ENCODE peak calls at places on chromosomes 2 and 18, in six cellular contexts. F, N, V, U, H and Y are unnamed samples.

GRCh38 chr2:188238386-188238785 is 53.3 kb upstream of the GULP1 start:
- DNase-seq in F (no peak), V (no peak), U (no peak), H (no peak), N (no peak), Y (no peak)

GRCh38 chr2:39488450-39488849 is 51.4 kb upstream of the MAP4K3 start:
- DNase-seq in F (no peak), H (no peak), U (no peak), V (no peak), N (peak; percentile 73), Y (no peak)

GRCh38 chr2:146240376-146240775 is 1604.5 kb upstream of the ACVR2A start:
- DNase-seq in U (no peak), N (no peak), V (no peak), F (no peak), H (no peak), Y (no peak)

GRCh38 chr18:1438458-1438910 is 533.8 kb downstream of the ADCYAP1 start:
- DNase-seq in H (no peak), F (no peak), V (no peak), N (no peak), U (no peak), Y (no peak)

GRCh38 chr2:73105511-73105971 is 7.2 kb downstream of the RAB11FIP5 start:
- DNase-seq in F (no peak), V (no peak), H (no peak), N (no peak), U (no peak), Y (no peak)

GRCh38 chr2:200702646-200703118 is 109.0 kb upstream of the BZW1 start:
- DNase-seq in F (no peak), N (no peak), H (no peak), U (no peak), V (peak; percentile 61), Y (no peak)

GRCh38 chr2:85649201-85650190 is 18.5 kb downstream of the SFTPB start:
- DNase-seq in N (no peak), H (no peak), F (no peak), V (no peak), U (no peak), Y (no peak)

GRCh38 chr2:232022733-232023132 is 61.2 kb downstream of the DIS3L2 start:
- DNase-seq in U (no peak), H (no peak), V (no peak), F (no peak), N (peak; percentile 23), Y (no peak)

GRCh38 chr18:53191634-53192033 is 851.6 kb downstream of the DCC start:
- DNase-seq in F (no peak), U (no peak), H (no peak), V (no peak), N (no peak), Y (no peak)

GRCh38 chr18:5142859-5143258 is 54.2 kb downstream of the AKAIN1 start:
- DNase-seq in U (no peak), V (no peak), N (no peak), F (no peak), H (no peak), Y (no peak)

GRCh38 chr2:213233438-213234330 is 50.6 kb upstream of the SPAG16 start:
- DNase-seq in N (no peak), F (no peak), V (no peak), H (no peak), U (no peak), Y (no peak)

GRCh38 chr2:227817940-227818568 is 4.4 kb downstream of the CCL20 start:
- DNase-seq in V (peak; percentile 90), H (peak; percentile 73), F (no peak), U (peak; percentile 42), N (no peak), Y (peak; percentile 64)

GRCh38 chr18:3345452-3345851 is 83.5 kb downstream of the MYL12B start:
- DNase-seq in N (no peak), F (no peak), H (no peak), U (no peak), V (no peak), Y (no peak)

GRCh38 chr2:172178035-172178434 is 75.3 kb upstream of the DLX2 start:
- DNase-seq in F (no peak), H (no peak), U (no peak), N (no peak), V (no peak), Y (no peak)

GRCh38 chr2:242013771-242014170 is 144.2 kb downstream of the RTP5 start:
- DNase-seq in U (no peak), V (no peak), H (no peak), N (no peak), F (no peak), Y (no peak)

GRCh38 chr18:52254367-52254766 is 85.6 kb upstream of the DCC start:
- DNase-seq in H (no peak), N (no peak), U (no peak), V (no peak), F (no peak), Y (no peak)

GRCh38 chr18:23871410-23871809 is 143.1 kb upstream of the TTC39C start:
- DNase-seq in V (peak; percentile 51), N (no peak), H (peak; percentile 29), U (peak; percentile 55), F (no peak), Y (no peak)